ENCODE peak calls at places on chromosomes 2 and 18, in four cellular contexts. X is lower leg skin, S is thyroid gland, I is Peyer's patch. G is an unnamed sample.

GRCh38 chr2:165773684-165774083 is 20.4 kb downstream of the GALNT3 start:
- DNase-seq in X (no peak), S (no peak), I (no peak), G (no peak)

GRCh38 chr2:37786153-37786809 is 114.8 kb upstream of the CDC42EP3 start:
- DNase-seq in X (no peak), S (peak), I (no peak), G (no peak)

GRCh38 chr18:37242091-37242490 is 323.5 kb downstream of the CELF4 start:
- DNase-seq in X (no peak), S (no peak), I (no peak), G (no peak)

GRCh38 chr2:62034715-62035114 is 129.2 kb downstream of the COMMD1 start:
- DNase-seq in X (no peak), S (no peak), I (no peak), G (no peak)

GRCh38 chr2:173355132-173355865 is 627 bp downstream of the CDCA7 start:
- DNase-seq in X (peak), S (peak), I (peak), G (peak)

GRCh38 chr18:32754508-32755263 is 18.1 kb downstream of the KLHL14 start:
- DNase-seq in X (no peak), S (no peak), I (no peak), G (no peak)

GRCh38 chr2:101704816-101705565 is 7.5 kb downstream of the MAP4K4 start:
- DNase-seq in X (no peak), S (no peak), I (no peak), G (peak)

GRCh38 chr2:207015901-207016300 is 76.6 kb downstream of the CPO start:
- DNase-seq in X (no peak), S (no peak), I (no peak), G (no peak)

GRCh38 chr2:69615078-69615630 is 28.4 kb downstream of the AAK1 start:
- DNase-seq in X (no peak), S (no peak), I (no peak), G (no peak)

GRCh38 chr2:238890131-238890530 is 42.2 kb downstream of the TWIST2 start:
- DNase-seq in X (peak), S (no peak), I (no peak), G (no peak)

GRCh38 chr2:166518634-166519390 is 24.8 kb upstream of the SCN7A start:
- DNase-seq in X (no peak), S (no peak), I (no peak), G (no peak)

DNA sequence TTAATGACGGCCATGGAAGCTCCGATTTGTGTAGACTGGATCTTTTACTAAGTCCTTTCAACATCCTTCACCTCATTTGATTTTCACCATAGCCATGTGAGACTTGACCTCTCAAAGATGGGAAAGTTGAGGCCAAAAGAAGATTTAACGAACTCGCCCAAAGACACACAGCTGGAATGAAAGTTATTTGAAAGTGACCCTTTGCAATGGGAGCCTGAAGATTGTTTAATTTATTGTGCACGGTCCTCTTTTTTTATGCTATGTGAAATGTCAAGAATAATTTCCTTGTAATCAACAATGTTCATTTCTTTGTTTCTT is 58.0 kb upstream of the COPS8 start:
- DNase-seq in X (no peak), S (no peak), I (no peak), G (no peak)
- H3K4me3 ChIP-seq in X (no peak), S (no peak), I (no peak), G (no peak)

GRCh38 chr2:149765003-149765402 is 177.4 kb upstream of the MMADHC start:
- DNase-seq in X (no peak), S (no peak), I (no peak), G (no peak)

GRCh38 chr2:149765636-149766035 is 178.1 kb upstream of the MMADHC start:
- DNase-seq in X (no peak), S (no peak), I (no peak), G (no peak)

GRCh38 chr2:149767516-149767974 is 180.0 kb upstream of the MMADHC start:
- DNase-seq in X (no peak), S (peak), I (no peak), G (peak)

GRCh38 chr2:149766339-149766738 is 178.8 kb upstream of the MMADHC start:
- DNase-seq in X (no peak), S (no peak), I (no peak), G (no peak)

DNA sequence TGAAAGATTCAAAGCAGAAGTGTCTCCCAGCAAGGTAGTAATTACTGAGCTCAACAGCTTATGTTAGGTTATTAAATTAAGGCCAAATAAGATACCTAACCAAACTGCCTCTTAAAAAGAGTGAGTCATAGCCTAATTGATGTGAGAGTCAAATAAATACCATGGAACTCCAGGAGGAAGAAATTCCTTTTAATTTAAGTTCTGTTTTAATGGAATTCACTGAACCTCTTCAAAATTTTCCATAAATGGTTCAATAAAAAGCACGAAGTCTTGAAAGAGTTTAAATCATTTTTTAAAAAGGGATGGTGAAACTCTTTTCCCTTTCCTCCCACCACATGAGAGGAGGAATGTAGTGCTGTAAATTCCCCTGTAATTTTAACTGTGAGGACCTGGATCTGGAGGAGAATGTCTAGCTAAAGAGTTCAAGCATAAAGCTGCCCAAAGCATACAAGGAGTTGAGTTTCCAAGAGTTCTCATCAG is 180.8 kb upstream of the MMADHC start:
- DNase-seq in X (no peak), S (no peak), I (no peak), G (no peak)
- H3K4me3 ChIP-seq in X (no peak), S (no peak), I (no peak), G (no peak)

DNA sequence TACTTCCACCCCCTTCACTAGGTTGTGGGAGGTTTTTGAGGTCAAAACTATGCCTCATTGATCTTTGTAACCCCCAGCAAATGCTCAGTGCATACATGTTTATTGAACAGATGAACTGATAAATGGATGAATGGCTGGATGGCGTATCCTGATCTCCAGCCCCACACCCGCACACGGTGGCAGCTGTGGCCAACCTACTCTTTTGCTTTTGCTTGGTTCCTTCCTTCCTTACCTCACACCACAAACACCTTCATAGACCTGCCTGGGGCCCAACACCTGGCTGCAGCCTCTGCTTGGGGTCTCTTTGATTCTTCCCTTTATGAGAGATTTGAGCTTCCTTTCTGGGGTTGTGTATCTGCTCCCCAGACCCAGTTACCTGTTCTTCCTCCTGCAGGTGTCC is 25.9 kb downstream of the SPP2 start:
- DNase-seq in X (no peak), S (no peak), I (no peak), G (no peak)
- H3K4me3 ChIP-seq in X (no peak), S (no peak), I (no peak), G (no peak)

DNA sequence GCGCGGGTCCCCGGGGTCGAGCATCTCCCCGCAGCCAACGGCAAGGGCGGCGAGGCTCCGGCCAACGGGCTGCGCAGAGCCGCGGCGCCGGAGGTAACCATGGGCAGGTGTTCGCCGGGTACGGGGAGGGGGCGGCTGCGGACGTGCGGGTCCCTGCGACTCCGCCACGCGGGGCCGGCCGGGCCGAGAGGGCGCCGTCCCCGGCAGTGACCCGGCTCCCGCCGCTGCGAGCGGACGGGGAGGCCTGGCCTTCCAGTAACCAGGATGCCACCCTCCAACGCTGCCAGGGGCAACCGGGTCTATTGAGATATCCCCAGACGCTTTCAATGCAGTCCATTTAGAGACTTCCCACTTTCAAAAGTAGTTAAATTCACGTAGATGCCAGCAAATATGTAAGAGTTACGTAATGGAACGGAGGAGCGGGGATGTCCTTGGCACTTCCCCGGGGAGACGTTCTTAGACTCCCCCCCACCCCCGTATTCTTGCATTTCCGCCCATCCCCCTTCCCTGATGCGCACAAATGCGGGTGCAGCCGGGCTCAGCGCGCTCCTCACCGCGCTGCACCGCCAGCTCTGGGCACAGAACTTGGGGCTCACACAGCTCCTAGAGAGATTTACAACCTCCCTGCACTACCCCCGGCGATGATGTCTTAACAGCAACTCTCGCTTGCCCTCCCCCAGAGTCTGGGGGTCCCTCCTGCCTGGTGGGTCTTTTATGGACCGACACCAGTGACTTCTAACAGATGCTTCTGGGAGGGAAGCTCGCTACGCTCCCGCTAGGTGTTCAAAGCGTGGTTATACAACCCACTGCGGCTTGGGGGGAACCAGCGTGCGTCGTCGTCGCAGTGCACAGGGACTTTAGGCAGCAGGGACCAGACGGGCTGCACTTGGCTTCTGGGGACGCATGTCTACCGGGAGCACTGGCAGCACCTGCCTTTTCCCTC is 657 bp downstream of the SGPP2 start:
- DNase-seq in X (no peak), S (peak), I (peak), G (no peak)
- H3K4me3 ChIP-seq in X (peak), S (peak), I (peak), G (no peak)

GRCh38 chr2:218217366-218218309 is 649 bp downstream of the ARPC2 start:
- DNase-seq in X (peak), S (peak), I (peak), G (no peak)

GRCh38 chr2:218223046-218223445 is 6.1 kb downstream of the ARPC2 start:
- DNase-seq in X (no peak), S (no peak), I (no peak), G (no peak)

GRCh38 chr2:218221015-218221414 is 4.0 kb downstream of the ARPC2 start:
- DNase-seq in X (no peak), S (peak), I (no peak), G (no peak)

GRCh38 chr2:218218409-218219185 is 1.6 kb downstream of the ARPC2 start:
- DNase-seq in X (no peak), S (no peak), I (peak), G (no peak)

GRCh38 chr2:218219934-218220333 is 2.9 kb downstream of the ARPC2 start:
- DNase-seq in X (no peak), S (no peak), I (no peak), G (no peak)
- H3K4me3 ChIP-seq in X (no peak), S (no peak), I (peak), G (peak)

GRCh38 chr2:199583676-199584075 is 125.9 kb upstream of the SATB2 start:
- DNase-seq in X (no peak), S (no peak), I (no peak), G (no peak)

GRCh38 chr2:199581504-199581903 is 123.8 kb upstream of the SATB2 start:
- DNase-seq in X (no peak), S (no peak), I (no peak), G (no peak)

DNA sequence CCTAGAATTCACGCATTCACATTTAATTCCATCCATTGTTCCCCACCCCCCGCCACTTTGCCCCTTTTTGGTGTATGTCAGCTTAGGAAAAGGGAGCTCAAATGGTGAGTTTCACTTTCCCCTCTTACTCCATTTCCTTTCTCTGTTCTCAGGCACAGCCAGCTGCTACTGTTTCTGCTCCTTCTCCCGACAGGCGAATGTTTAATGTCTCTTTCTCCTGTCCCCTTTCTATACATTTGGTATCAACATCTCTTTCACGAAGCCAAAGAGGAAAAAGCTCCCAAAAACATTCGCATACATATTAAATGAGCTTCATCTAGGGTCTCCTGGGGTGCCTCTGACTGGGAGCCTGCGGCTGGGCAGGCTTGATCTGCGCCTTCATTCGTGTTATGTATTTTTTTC is 124.2 kb upstream of the SATB2 start:
- DNase-seq in X (no peak), S (no peak), I (no peak), G (no peak)
- H3K4me3 ChIP-seq in X (no peak), S (no peak), I (peak), G (peak)

DNA sequence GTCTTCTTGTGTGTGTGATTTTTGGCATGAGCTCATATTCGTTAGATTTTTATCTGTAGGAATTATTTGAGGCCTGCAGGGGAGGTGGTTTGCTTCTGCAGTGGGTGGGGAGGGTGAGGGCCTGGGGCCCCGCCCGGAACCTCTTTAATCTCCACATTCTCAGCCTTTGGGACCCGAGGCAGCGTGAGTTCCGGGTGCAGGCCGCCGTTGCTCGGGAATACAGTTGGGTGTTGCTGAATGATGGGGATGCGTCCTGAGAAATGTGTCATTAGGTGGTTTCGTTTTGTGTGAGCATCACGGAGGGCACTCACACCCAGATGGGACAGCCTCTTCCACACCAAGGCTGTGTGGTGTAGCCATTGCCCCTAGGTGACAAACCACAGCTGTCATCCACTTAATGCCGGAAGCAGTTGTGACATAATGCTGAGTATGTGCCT is 13.7 kb upstream of the GAL3ST2 start:
- DNase-seq in X (peak), S (no peak), I (peak), G (no peak)
- H3K4me3 ChIP-seq in X (no peak), S (no peak), I (no peak), G (no peak)